ENCODE peak calls at places on chromosomes 12 and 14, in nine cellular contexts. H, D, B, I, M, C, R, U and Y are unnamed samples.

GRCh38 chr12:88579941-88580871 is at the start of gene KITLG:
- DNase-seq in H (peak), D (no peak), B (peak), I (no peak), M (no peak), C (peak), R (no peak), U (no peak), Y (no peak)

GRCh38 chr14:55107766-55108554 is 21.1 kb upstream of the LGALS3 start:
- DNase-seq in H (peak), D (no peak), B (no peak), I (peak), M (no peak), C (peak), R (peak), U (no peak), Y (peak)

GRCh38 chr14:67566908-67567307 is 33.2 kb downstream of the PIGH start:
- DNase-seq in H (no peak), D (no peak), B (no peak), I (no peak), M (no peak), C (no peak), R (no peak), U (no peak), Y (no peak)

GRCh38 chr12:6979021-6979420 is 8.3 kb downstream of the EMG1 start:
- DNase-seq in H (no peak), D (no peak), B (no peak), I (no peak), M (no peak), C (no peak), R (no peak), U (no peak), Y (no peak)

GRCh38 chr12:45713108-45713507 is 16.4 kb upstream of the ARID2 start:
- DNase-seq in H (no peak), D (no peak), B (no peak), I (no peak), M (no peak), C (peak), R (no peak), U (no peak), Y (no peak)

GRCh38 chr12:50197297-50197727 is 30.1 kb upstream of the CERS5 start:
- DNase-seq in H (no peak), D (no peak), B (no peak), I (no peak), M (no peak), C (peak), R (no peak), U (no peak), Y (no peak)

GRCh38 chr14:102610968-102611811 is 18.7 kb downstream of the RCOR1 start:
- DNase-seq in H (no peak), D (no peak), B (no peak), I (no peak), M (no peak), C (no peak), R (no peak), U (no peak), Y (no peak)

GRCh38 chr14:35747379-35747778 is 61.7 kb downstream of the RALGAPA1 start:
- DNase-seq in H (no peak), D (no peak), B (no peak), I (no peak), M (no peak), C (no peak), R (no peak), U (no peak), Y (no peak)

GRCh38 chr12:1532796-1533195 is 61.6 kb downstream of the FBXL14 start:
- DNase-seq in H (no peak), D (no peak), B (no peak), I (no peak), M (no peak), C (peak), R (no peak), U (no peak), Y (no peak)

GRCh38 chr14:31127690-31128089 is 79.9 kb downstream of the HECTD1 start:
- DNase-seq in H (no peak), D (no peak), B (no peak), I (peak), M (no peak), C (no peak), R (no peak), U (peak), Y (peak)

GRCh38 chr12:14239350-14239934 is 126.0 kb upstream of the ATF7IP start:
- DNase-seq in H (peak), D (no peak), B (no peak), I (no peak), M (no peak), C (peak), R (peak), U (peak), Y (peak)

GRCh38 chr12:121365416-121366062 is 13.3 kb upstream of the ANAPC5 start:
- DNase-seq in H (no peak), D (no peak), B (no peak), I (no peak), M (no peak), C (peak), R (no peak), U (no peak), Y (no peak)

GRCh38 chr12:48671231-48671856 is 10.7 kb downstream of the KANSL2 start:
- DNase-seq in H (no peak), D (no peak), B (no peak), I (no peak), M (no peak), C (peak), R (no peak), U (no peak), Y (no peak)

GRCh38 chr14:69317392-69317755 is 57.4 kb downstream of the GALNT16 start:
- DNase-seq in H (no peak), D (no peak), B (no peak), I (no peak), M (no peak), C (no peak), R (no peak), U (no peak), Y (no peak)

GRCh38 chr12:127538325-127538724 is 728.6 kb upstream of the TMEM132C start:
- DNase-seq in H (no peak), D (no peak), B (no peak), I (no peak), M (no peak), C (no peak), R (no peak), U (no peak), Y (no peak)

GRCh38 chr14:32669416-32669815 is 269.3 kb upstream of the NPAS3 start:
- DNase-seq in H (no peak), D (no peak), B (no peak), I (no peak), M (no peak), C (no peak), R (no peak), U (no peak), Y (no peak)

GRCh38 chr14:104187121-104187889 is 48.9 kb downstream of the KIF26A start:
- DNase-seq in H (no peak), D (no peak), B (no peak), I (no peak), M (no peak), C (peak), R (no peak), U (no peak), Y (no peak)

GRCh38 chr12:105357162-105357691 is 26.7 kb downstream of the C12orf75 start:
- DNase-seq in H (no peak), D (no peak), B (no peak), I (no peak), M (no peak), C (peak), R (no peak), U (no peak), Y (no peak)

GRCh38 chr14:68011629-68012028 is 192.1 kb downstream of the RAD51B start:
- DNase-seq in H (no peak), D (no peak), B (no peak), I (no peak), M (no peak), C (peak), R (no peak), U (no peak), Y (no peak)

GRCh38 chr14:31559939-31560338 is 1.3 kb upstream of the NUBPL start:
- DNase-seq in H (no peak), D (no peak), B (no peak), I (no peak), M (no peak), C (no peak), R (no peak), U (no peak), Y (no peak)

GRCh38 chr12:26317942-26318565 is 122.7 kb downstream of the SSPN start:
- DNase-seq in H (no peak), D (no peak), B (no peak), I (no peak), M (no peak), C (peak), R (no peak), U (no peak), Y (no peak)